ENCODE peak calls at places on chromosome 19, in seven cellular contexts. P is RPMI7951, Q is HL-60, R is HT1080, O is non-pigmented ciliary epithelial cell, B is NCI-H1436, S is caudate nucleus. L is an unnamed sample.

GRCh38 chr19:42357290-42357689 is 31.9 kb downstream of the MEGF8 start:
- DNase-seq in S (no peak), B (no peak), P (no peak), Q (no peak), O (no peak), R (no peak), L (no peak)

GRCh38 chr19:43124360-43124759 is 41.9 kb upstream of the PSG2 start:
- DNase-seq in P (no peak), S (no peak), R (no peak), Q (no peak), O (no peak), B (no peak), L (no peak)

GRCh38 chr19:33746159-33746558 is 50.5 kb upstream of the KCTD15 start:
- DNase-seq in R (no peak), S (no peak), P (no peak), B (no peak), Q (no peak), O (no peak), L (no peak)

GRCh38 chr19:38003427-38004099 is 96.6 kb downstream of the SIPA1L3 start:
- DNase-seq in O (peak), S (peak), B (peak), P (peak), Q (no peak), R (peak), L (peak)

GRCh38 chr19:1811472-1811894 is 593 bp downstream of the ATP8B3 start:
- DNase-seq in P (peak), O (no peak), R (peak), B (peak), Q (peak), S (no peak), L (no peak)

GRCh38 chr19:29483641-29483920 is 42.2 kb upstream of the VSTM2B start:
- DNase-seq in Q (no peak), R (no peak), P (no peak), B (no peak), O (no peak), S (no peak), L (no peak)

GRCh38 chr19:53012006-53012405 is 1.7 kb upstream of the ERVV-1 start:
- DNase-seq in R (no peak), O (no peak), S (no peak), P (no peak), Q (no peak), B (no peak), L (no peak)

GRCh38 chr19:49357186-49357585 is 5.0 kb downstream of the TEAD2 start:
- DNase-seq in S (no peak), B (no peak), O (no peak), P (no peak), R (no peak), Q (no peak), L (no peak)

GRCh38 chr19:42189133-42189532 is 28.3 kb downstream of the DEDD2 start:
- DNase-seq in Q (no peak), R (no peak), B (no peak), O (no peak), P (peak), S (no peak), L (no peak)

GRCh38 chr19:20664917-20665781 is 3.8 kb upstream of the ZNF626 start:
- DNase-seq in R (no peak), B (no peak), P (peak), S (no peak), Q (no peak), O (no peak), L (no peak)

GRCh38 chr19:18097993-18098890 is 664 bp downstream of the MAST3 start:
- DNase-seq in O (no peak), B (no peak), S (no peak), R (no peak), P (no peak), Q (no peak), L (no peak)

GRCh38 chr19:49119411-49120324 is at the start of gene PPFIA3:
- DNase-seq in Q (no peak), P (peak), S (no peak), O (no peak), B (no peak), R (peak), L (no peak)

L was measured in HFF-Myc.